ENCODE peak calls at places on chromosome 5, in ten cellular contexts. A is GM13976, W is mesenteric fat pad, J is GM12891, T is fibroblast of pulmonary artery, K is kidney glomerular epithelial cell, G is gastrocnemius medialis, N is retinal pigment epithelial cell, V is HuH-7, H is RWPE1. P is an unnamed sample.

GRCh38 chr5:171419663-171420428 is 399 bp downstream of the FGF18 start:
- DNase-seq in A (peak), W (peak), J (peak), T (peak), K (no peak), G (no peak), N (no peak), V (peak), H (peak), P (no peak)

GRCh38 chr5:92559331-92559730 is 1021.7 kb downstream of the NR2F1-AS1 start:
- DNase-seq in A (no peak), W (no peak), J (no peak), T (no peak), K (no peak), G (no peak), N (no peak), V (no peak), H (no peak), P (no peak)

GRCh38 chr5:141825241-141825671 is 53.0 kb downstream of the PCDH1 start:
- DNase-seq in A (no peak), W (no peak), J (no peak), T (no peak), K (no peak), G (no peak), N (no peak), V (no peak), H (no peak), P (no peak)

GRCh38 chr5:179110528-179110927 is 50.4 kb downstream of the ZNF354C start:
- DNase-seq in A (no peak), W (peak), J (no peak), T (no peak), K (no peak), G (no peak), N (no peak), V (no peak), H (no peak), P (no peak)

GRCh38 chr5:67416133-67416937 is 219.7 kb upstream of the CD180 start:
- DNase-seq in A (no peak), W (no peak), J (no peak), T (no peak), K (no peak), G (no peak), N (no peak), V (no peak), H (no peak), P (no peak)

GRCh38 chr5:107402881-107403280 is 267.9 kb downstream of the EFNA5 start:
- DNase-seq in A (no peak), W (no peak), J (no peak), T (no peak), K (no peak), G (no peak), N (no peak), V (no peak), H (no peak), P (no peak)

GRCh38 chr5:39543335-39543734 is 118.6 kb upstream of the DAB2 start:
- DNase-seq in A (no peak), W (no peak), J (no peak), T (no peak), K (peak), G (no peak), N (no peak), V (no peak), H (no peak), P (no peak)

GRCh38 chr5:121987685-121988073 is 25.9 kb downstream of the SRFBP1 start:
- DNase-seq in A (no peak), W (no peak), J (no peak), T (no peak), K (no peak), G (no peak), N (no peak), V (no peak), H (no peak), P (no peak)

GRCh38 chr5:174273325-174273724 is 227.8 kb downstream of the NSG2 start:
- DNase-seq in A (peak), W (no peak), J (no peak), T (no peak), K (no peak), G (no peak), N (no peak), V (no peak), H (no peak), P (no peak)

GRCh38 chr5:109078448-109078847 is 330.8 kb downstream of the FER start:
- DNase-seq in A (no peak), W (no peak), J (no peak), T (no peak), K (no peak), G (no peak), N (no peak), V (no peak), H (no peak), P (no peak)

GRCh38 chr5:96080557-96080956 is 118.9 kb upstream of the ELL2 start:
- DNase-seq in A (no peak), W (no peak), J (no peak), T (peak), K (peak), G (no peak), N (no peak), V (no peak), H (no peak), P (no peak)

GRCh38 chr5:169197343-169197742 is 103.6 kb downstream of the SLIT3 start:
- DNase-seq in A (no peak), W (no peak), J (no peak), T (no peak), K (no peak), G (no peak), N (no peak), V (no peak), H (peak), P (no peak)

GRCh38 chr5:8229551-8229950 is 360.6 kb downstream of the MTRR start:
- DNase-seq in A (no peak), W (no peak), J (no peak), T (no peak), K (no peak), G (no peak), N (no peak), V (no peak), H (no peak), P (no peak)

GRCh38 chr5:151315998-151316597 is 12.5 kb upstream of the SLC36A3 start:
- DNase-seq in A (peak), W (no peak), J (peak), T (peak), K (peak), G (peak), N (peak), V (peak), H (peak), P (peak)

GRCh38 chr5:131795879-131796792 is 681 bp downstream of the FNIP1 start:
- DNase-seq in A (peak), W (peak), J (peak), T (peak), K (no peak), G (peak), N (no peak), V (peak), H (peak), P (peak)

GRCh38 chr5:41048986-41049385 is 22.2 kb downstream of the MROH2B start:
- DNase-seq in A (no peak), W (no peak), J (no peak), T (no peak), K (no peak), G (no peak), N (no peak), V (no peak), H (no peak), P (no peak)

GRCh38 chr5:149618581-149619248 is 37.4 kb downstream of the ARHGEF37 start:
- DNase-seq in A (peak), W (no peak), J (peak), T (peak), K (peak), G (no peak), N (no peak), V (peak), H (peak), P (no peak)

GRCh38 chr5:145479862-145480261 is 355.3 kb downstream of the PRELID2 start:
- DNase-seq in A (no peak), W (no peak), J (no peak), T (peak), K (peak), G (no peak), N (no peak), V (no peak), H (no peak), P (no peak)

GRCh38 chr5:5145651-5146529 is 5.8 kb downstream of the ADAMTS16 start:
- DNase-seq in A (no peak), W (no peak), J (no peak), T (no peak), K (no peak), G (no peak), N (no peak), V (no peak), H (peak), P (no peak)

GRCh38 chr5:136332213-136332612 is 33.1 kb downstream of the TRPC7 start:
- DNase-seq in A (no peak), W (no peak), J (no peak), T (no peak), K (no peak), G (no peak), N (no peak), V (no peak), H (no peak), P (no peak)

GRCh38 chr5:113806250-113806649 is 292.8 kb downstream of the YTHDC2 start:
- DNase-seq in A (no peak), W (no peak), J (no peak), T (peak), K (peak), G (no peak), N (no peak), V (no peak), H (no peak), P (no peak)

GRCh38 chr5:94968507-94969095 is 316.3 kb downstream of the MCTP1 start:
- DNase-seq in A (peak), W (no peak), J (peak), T (peak), K (peak), G (no peak), N (peak), V (peak), H (peak), P (no peak)

GRCh38 chr5:106127341-106127781 is 1543.4 kb downstream of the EFNA5 start:
- DNase-seq in A (no peak), W (no peak), J (no peak), T (no peak), K (peak), G (no peak), N (peak), V (no peak), H (no peak), P (no peak)

GRCh38 chr5:98510111-98510510 is 263.4 kb upstream of the RGMB start:
- DNase-seq in A (no peak), W (no peak), J (no peak), T (peak), K (no peak), G (no peak), N (no peak), V (no peak), H (no peak), P (no peak)

GRCh38 chr5:150298701-150299451 is 3.8 kb downstream of the ARSI start:
- DNase-seq in A (no peak), W (peak), J (no peak), T (peak), K (peak), G (no peak), N (peak), V (no peak), H (peak), P (no peak)

GRCh38 chr5:75558972-75559632 is 47.4 kb downstream of the POLK start:
- DNase-seq in A (no peak), W (no peak), J (no peak), T (peak), K (no peak), G (no peak), N (no peak), V (no peak), H (no peak), P (no peak)

GRCh38 chr5:6714221-6715041 is 1.2 kb downstream of the TENT4A start:
- DNase-seq in A (no peak), W (no peak), J (no peak), T (no peak), K (no peak), G (no peak), N (no peak), V (peak), H (peak), P (peak)

GRCh38 chr5:145975361-145976066 is 39.1 kb downstream of the SH3RF2 start:
- DNase-seq in A (no peak), W (no peak), J (no peak), T (peak), K (peak), G (peak), N (peak), V (no peak), H (peak), P (peak)

GRCh38 chr5:141508808-141509611 is 20.1 kb downstream of the PCDHGC5 start:
- DNase-seq in A (no peak), W (no peak), J (no peak), T (peak), K (peak), G (peak), N (no peak), V (no peak), H (peak), P (peak)

P was measured in psoas muscle.